ENCODE peak calls at places on chromosomes 11 and 22, in six cellular contexts. C, D, Y, W, U and G are unnamed samples.

GRCh38 chr11:67369801-67370284 is 3.6 kb downstream of the CLCF1 start:
- DNase-seq in D (no peak), W (no peak), Y (no peak), U (no peak), C (no peak), G (no peak)

GRCh38 chr11:117519170-117519569 is 191.5 kb downstream of the CEP164 start:
- DNase-seq in C (no peak), Y (no peak), W (no peak), U (no peak), D (no peak), G (no peak)

GRCh38 chr11:117084992-117085391 is 13.2 kb downstream of the SIK3 start:
- DNase-seq in Y (no peak), D (no peak), U (no peak), W (no peak), C (no peak), G (no peak)

GRCh38 chr11:44149651-44150050 is 54.2 kb downstream of the EXT2 start:
- DNase-seq in U (no peak), W (no peak), D (no peak), C (no peak), Y (no peak), G (no peak)

GRCh38 chr11:2934611-2935239 is 5.5 kb upstream of the PHLDA2 start:
- DNase-seq in D (no peak), U (no peak), Y (no peak), W (no peak), C (peak; percentile 67), G (no peak)

GRCh38 chr11:13962198-13962561 is 343 bp upstream of the SPON1 start:
- DNase-seq in W (no peak), C (no peak), D (no peak), U (no peak), Y (no peak), G (no peak)

GRCh38 chr22:40748388-40748970 is 69.2 kb downstream of the MCHR1 start:
- DNase-seq in W (no peak), D (no peak), C (no peak), Y (no peak), U (no peak), G (no peak)

GRCh38 chr22:38835888-38836301 is 7.9 kb downstream of the NPTXR start:
- DNase-seq in D (no peak), Y (no peak), U (no peak), W (peak; percentile 55), C (no peak), G (no peak)

GRCh38 chr11:44033411-44033850 is 14.3 kb upstream of the ACCSL start:
- DNase-seq in Y (no peak), D (no peak), W (no peak), U (no peak), C (no peak), G (no peak)

GRCh38 chr11:68148882-68149281 is 27.7 kb upstream of the CHKA start:
- DNase-seq in C (no peak), W (no peak), U (no peak), D (no peak), Y (no peak), G (no peak)

GRCh38 chr22:20062043-20062765 is 17.8 kb upstream of the DGCR8 start:
- DNase-seq in D (no peak), U (no peak), C (no peak), Y (no peak), W (no peak), G (no peak)

GRCh38 chr22:19918332-19919106 is 23.1 kb upstream of the COMT start:
- DNase-seq in U (no peak), W (no peak), Y (no peak), D (no peak), C (no peak), G (peak; percentile 26)

GRCh38 chr11:83671295-83671694 is 385.1 kb upstream of the CCDC90B start:
- DNase-seq in U (no peak), W (no peak), D (no peak), C (no peak), Y (no peak), G (no peak)

GRCh38 chr11:2748061-2748813 is 48.4 kb upstream of the KCNQ1OT1 start:
- DNase-seq in U (no peak), Y (no peak), W (no peak), C (peak; percentile 45), D (peak; percentile 37), G (no peak)

GRCh38 chr11:18772211-18772610 is 19.4 kb downstream of the PTPN5 start:
- DNase-seq in C (no peak), U (no peak), Y (no peak), D (no peak), W (no peak), G (no peak)

GRCh38 chr11:128934926-128935325 is 7.7 kb downstream of the TP53AIP1 start:
- DNase-seq in D (no peak), C (peak; percentile 65), Y (no peak), U (no peak), W (no peak), G (no peak)

GRCh38 chr22:29102300-29102699 is 29.5 kb downstream of the KREMEN1 start:
- DNase-seq in U (no peak), C (no peak), D (no peak), Y (no peak), W (no peak), G (no peak)

GRCh38 chr11:122754553-122755322 is 83.6 kb upstream of the CRTAM start:
- DNase-seq in Y (no peak), C (no peak), W (no peak), U (peak; percentile 11), D (no peak), G (no peak)

GRCh38 chr11:130109441-130109840 is 39.7 kb downstream of the APLP2 start:
- DNase-seq in C (no peak), U (no peak), Y (no peak), D (no peak), W (no peak), G (no peak)

GRCh38 chr22:17411213-17411612 is 42.0 kb downstream of the CECR2 start:
- DNase-seq in Y (no peak), U (no peak), C (no peak), W (no peak), D (no peak), G (no peak)

GRCh38 chr22:47288640-47289039 is 526.2 kb downstream of the TBC1D22A start:
- DNase-seq in U (no peak), Y (no peak), C (no peak), W (no peak), D (no peak), G (no peak)

GRCh38 chr11:40295466-40295865 is 1164.0 kb downstream of the LRRC4C start:
- DNase-seq in U (no peak), W (no peak), D (no peak), C (no peak), Y (no peak), G (no peak)

GRCh38 chr11:102513869-102514268 is 16.7 kb downstream of the MMP7 start:
- DNase-seq in U (peak; percentile 70), C (no peak), D (no peak), W (peak; percentile 48), Y (no peak), G (no peak)

GRCh38 chr11:119916568-119916967 is 187.6 kb upstream of the NECTIN1 start:
- DNase-seq in W (no peak), C (peak; percentile 20), U (no peak), D (no peak), Y (no peak), G (no peak)

GRCh38 chr11:12724301-12725046 is 50.3 kb downstream of the TEAD1 start:
- DNase-seq in Y (no peak), C (no peak), U (peak; percentile 91), W (peak; percentile 92), D (peak; percentile 75), G (peak; percentile 81)

DNA sequence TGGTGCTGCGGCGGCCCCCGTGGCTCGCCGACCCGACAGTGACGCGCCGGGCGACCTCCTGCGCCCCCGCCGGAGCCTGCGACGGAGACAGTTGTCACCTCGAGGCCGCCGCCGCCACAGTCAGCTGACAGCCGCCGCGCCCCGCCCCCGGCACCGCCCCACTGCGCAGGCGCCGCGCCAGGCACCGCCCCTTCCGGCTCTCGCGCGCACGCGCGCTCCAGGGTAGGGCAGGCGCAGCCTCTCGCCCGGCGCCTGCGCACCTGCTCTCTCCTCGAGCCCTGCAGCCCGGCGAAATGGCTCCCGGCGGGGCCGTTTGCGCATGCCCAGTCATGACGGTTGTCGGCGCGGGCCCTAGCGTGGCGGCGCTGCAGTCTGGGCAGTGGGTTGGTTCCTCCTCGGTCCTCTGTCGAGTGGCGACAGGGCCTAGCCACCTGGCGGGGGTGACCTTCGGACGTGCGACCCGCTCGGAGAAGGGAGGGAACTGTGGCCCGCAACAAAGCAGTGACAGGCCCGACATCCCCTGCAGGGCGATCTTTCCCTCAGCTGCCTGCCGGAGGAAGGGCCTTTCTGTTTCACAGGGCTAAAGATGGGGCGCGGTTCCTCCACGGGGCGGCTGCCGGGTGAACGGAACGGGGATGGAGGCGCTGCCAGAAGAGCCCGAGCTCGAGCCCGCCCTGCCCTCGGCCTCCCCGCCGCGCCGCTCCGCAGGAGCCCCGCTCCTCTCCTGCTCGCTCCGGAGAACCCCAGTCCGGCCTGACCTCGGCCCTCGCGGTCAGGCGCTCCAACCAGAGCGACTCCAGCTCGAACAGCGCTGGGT is at the start of gene TOLLIP:
- DNase-seq in C (peak; percentile 99), Y (peak; percentile 97), U (peak; percentile 97), W (peak; percentile 84), D (peak; percentile 99), G (peak; percentile 91)
- TF ChIP-seq CTCF in C (peak; percentile 28), Y (peak; percentile 31), U (peak; percentile 4), W (peak; percentile 27), D (peak; percentile 56), G (no peak)

DNA sequence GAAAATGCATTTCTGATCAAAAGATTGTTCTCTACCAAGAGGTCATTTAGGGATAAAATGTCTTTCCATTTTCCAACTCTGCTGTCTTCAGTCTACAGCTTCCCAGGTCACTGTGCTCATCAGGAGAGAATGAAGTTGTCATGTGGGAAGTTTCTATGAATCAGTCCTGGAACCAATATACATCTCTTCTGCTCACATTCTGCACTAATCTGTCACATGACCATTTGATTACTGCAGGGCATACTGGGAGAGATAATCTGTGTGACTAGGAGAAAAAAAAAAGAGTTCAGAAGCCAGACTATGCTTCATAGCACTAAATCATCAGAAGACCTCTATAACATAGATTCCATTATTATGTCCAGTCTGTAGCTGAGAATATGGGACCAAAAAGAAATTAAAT is 611.5 kb downstream of the KCNA4 start:
- DNase-seq in U (no peak), Y (no peak), D (no peak), C (no peak), W (no peak), G (no peak)
- TF ChIP-seq CTCF in U (no peak), Y (no peak), D (no peak), C (no peak), W (no peak), G (no peak)

DNA sequence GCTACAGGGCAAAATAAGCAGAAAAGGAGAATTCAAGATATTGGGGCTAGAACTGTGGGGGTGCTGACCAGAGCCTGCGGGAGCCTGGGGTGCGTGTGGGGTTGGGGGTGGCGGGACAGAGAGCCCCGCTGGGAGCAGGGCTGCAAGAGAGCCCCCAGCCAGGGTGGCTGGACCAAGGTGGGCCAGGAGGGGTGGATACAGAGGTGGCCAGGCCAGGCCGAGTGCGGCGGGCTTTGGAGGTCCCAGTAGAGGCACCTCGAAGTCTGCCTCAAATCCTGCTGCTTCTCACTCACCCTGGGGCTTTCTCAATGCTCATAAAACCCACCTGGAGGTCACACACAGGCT is 16.9 kb upstream of the MUC5B start:
- DNase-seq in W (no peak), Y (no peak), C (peak; percentile 42), U (no peak), D (no peak), G (no peak)
- TF ChIP-seq CTCF in W (no peak), Y (no peak), C (no peak), U (no peak), D (no peak), G (no peak)

GRCh38 chr11:131392528-131393255 is 22.3 kb downstream of the NTM start:
- DNase-seq in W (no peak), D (no peak), Y (no peak), U (no peak), C (no peak), G (no peak)
- TF ChIP-seq CTCF in W (no peak), D (no peak), Y (peak; percentile 28), U (no peak), C (no peak), G (no peak)

GRCh38 chr11:87536565-87536964 is 498.8 kb downstream of the TMEM135 start:
- DNase-seq in Y (no peak), U (no peak), C (no peak), W (no peak), D (no peak), G (no peak)
- TF ChIP-seq CTCF in Y (no peak), U (no peak), C (no peak), W (no peak), D (no peak), G (no peak)